ENCODE peak calls at places on chromosomes 11 and 22, in nine cellular contexts. R is AG09309; H is psoas muscle; B is stimulated activated CD8-positive, alpha-beta memory T cell treated with anti-CD3 and anti-CD28 coated beads, Interleukin-15, amount 100 ng/mL, for 1 hour; P is HTR-8/SVneo; C is NCI-H2171; O is iPS DF 6.9; J is activated CD4-positive, alpha-beta T cell treated with anti-CD3 and anti-CD28 coated beads, Interleukin-2, amount 50 U/mL, for 4 hours; Q is effector CD4-positive, alpha-beta T cell. M is an unnamed sample.

GRCh38 chr11:66652651-66653050 is 14.1 kb downstream of the RBM4 start:
- DNase-seq in R (no peak), H (no peak), B (no peak), P (no peak), C (no peak), O (no peak), J (no peak), Q (no peak), M (no peak)

GRCh38 chr11:88404932-88405710 is 67.6 kb upstream of the CTSC start:
- DNase-seq in R (no peak), H (no peak), B (no peak), P (no peak), C (no peak), O (no peak), J (no peak), Q (no peak), M (no peak)

GRCh38 chr22:21650823-21651520 is 8.9 kb downstream of the SDF2L1 start:
- DNase-seq in R (no peak), H (no peak), B (no peak), P (no peak), C (peak), O (no peak), J (no peak), Q (no peak), M (no peak)

GRCh38 chr22:37115032-37115431 is 5.5 kb upstream of the TMPRSS6 start:
- DNase-seq in R (no peak), H (no peak), B (no peak), P (no peak), C (no peak), O (no peak), J (no peak), Q (no peak), M (no peak)

GRCh38 chr11:8948901-8949300 is 6.1 kb upstream of the ASCL3 start:
- DNase-seq in R (no peak), H (no peak), B (no peak), P (no peak), C (no peak), O (no peak), J (no peak), Q (no peak), M (no peak)

GRCh38 chr11:45089845-45090499 is 56.5 kb upstream of the PRDM11 start:
- DNase-seq in R (no peak), H (no peak), B (no peak), P (no peak), C (no peak), O (peak), J (no peak), Q (no peak), M (no peak)

GRCh38 chr11:35893796-35894475 is 49.9 kb upstream of the LDLRAD3 start:
- DNase-seq in R (no peak), H (peak), B (no peak), P (peak), C (peak), O (no peak), J (no peak), Q (no peak), M (no peak)

GRCh38 chr11:9385288-9385902 is 943 bp downstream of the IPO7 start:
- DNase-seq in R (no peak), H (no peak), B (no peak), P (peak), C (no peak), O (no peak), J (no peak), Q (no peak), M (no peak)

GRCh38 chr11:70532066-70532440 is 133.7 kb downstream of the CTTN start:
- DNase-seq in R (no peak), H (no peak), B (no peak), P (no peak), C (no peak), O (no peak), J (no peak), Q (no peak), M (no peak)

GRCh38 chr11:20050551-20051333 is 109.5 kb downstream of the DBX1 start:
- DNase-seq in R (no peak), H (no peak), B (no peak), P (peak), C (no peak), O (no peak), J (no peak), Q (no peak), M (no peak)

GRCh38 chr11:129418039-129418438 is 42.4 kb downstream of the BARX2 start:
- DNase-seq in R (no peak), H (no peak), B (no peak), P (no peak), C (no peak), O (no peak), J (no peak), Q (no peak), M (no peak)

GRCh38 chr11:28619870-28620540 is 511.8 kb downstream of the METTL15 start:
- DNase-seq in R (no peak), H (no peak), B (no peak), P (no peak), C (no peak), O (no peak), J (no peak), Q (no peak), M (no peak)

GRCh38 chr11:71489311-71490043 is 36.5 kb downstream of the NADSYN1 start:
- DNase-seq in R (no peak), H (no peak), B (no peak), P (peak), C (no peak), O (no peak), J (no peak), Q (no peak), M (no peak)

GRCh38 chr11:10550988-10551657 is 10.1 kb upstream of the RNF141 start:
- DNase-seq in R (no peak), H (no peak), B (no peak), P (no peak), C (no peak), O (no peak), J (no peak), Q (no peak), M (no peak)

GRCh38 chr11:128389461-128389976 is 197.8 kb downstream of the ETS1 start:
- DNase-seq in R (no peak), H (no peak), B (no peak), P (no peak), C (no peak), O (no peak), J (no peak), Q (no peak), M (no peak)

GRCh38 chr11:46480166-46480726 is 88.7 kb upstream of the CHRM4 start:
- DNase-seq in R (no peak), H (no peak), B (no peak), P (no peak), C (no peak), O (no peak), J (no peak), Q (no peak), M (no peak)

GRCh38 chr11:68976563-68976962 is 4.2 kb downstream of the MRGPRD start:
- DNase-seq in R (peak), H (no peak), B (no peak), P (no peak), C (no peak), O (no peak), J (no peak), Q (no peak), M (no peak)

GRCh38 chr11:64877390-64878222 is 815 bp downstream of the EHD1 start:
- DNase-seq in R (no peak), H (peak), B (no peak), P (no peak), C (no peak), O (no peak), J (no peak), Q (no peak), M (no peak)

GRCh38 chr11:19253149-19253540 is 12.4 kb upstream of the E2F8 start:
- DNase-seq in R (no peak), H (no peak), B (no peak), P (no peak), C (no peak), O (no peak), J (no peak), Q (no peak), M (no peak)

GRCh38 chr22:46810856-46811786 is 48.7 kb downstream of the TBC1D22A start:
- DNase-seq in R (no peak), H (no peak), B (no peak), P (no peak), C (no peak), O (no peak), J (no peak), Q (no peak), M (no peak)

GRCh38 chr22:20836987-20837823 is 21.4 kb downstream of the PI4KA start:
- DNase-seq in R (no peak), H (no peak), B (no peak), P (no peak), C (no peak), O (no peak), J (no peak), Q (no peak), M (no peak)

GRCh38 chr11:62138630-62139425 is 15.0 kb downstream of the INCENP start:
- DNase-seq in R (no peak), H (no peak), B (no peak), P (no peak), C (no peak), O (no peak), J (no peak), Q (no peak), M (no peak)

GRCh38 chr22:48438096-48438495 is 1389.6 kb downstream of the BRD1 start:
- DNase-seq in R (no peak), H (no peak), B (no peak), P (no peak), C (no peak), O (no peak), J (no peak), Q (no peak), M (no peak)

GRCh38 chr11:11966826-11967668 is 41.4 kb downstream of the DKK3 start:
- DNase-seq in R (no peak), H (peak), B (peak), P (peak), C (peak), O (peak), J (peak), Q (peak), M (peak)

GRCh38 chr11:62242021-62242420 is at the start of gene SCGB1D2:
- DNase-seq in R (no peak), H (peak), B (no peak), P (no peak), C (no peak), O (no peak), J (no peak), Q (no peak), M (no peak)

GRCh38 chr11:41872458-41872857 is 413.0 kb upstream of the LRRC4C start:
- DNase-seq in R (no peak), H (no peak), B (no peak), P (no peak), C (no peak), O (no peak), J (no peak), Q (no peak), M (no peak)

GRCh38 chr11:86688398-86689179 is 16.2 kb upstream of the ME3 start:
- DNase-seq in R (peak), H (no peak), B (no peak), P (no peak), C (no peak), O (no peak), J (no peak), Q (no peak), M (no peak)